ENCODE peak calls at places on chromosomes 2 and 18, in nine cellular contexts. Q is NCI-H460, A is T-helper 9 cell, H is cardiac fibroblast, U is NCI-H345, L is NCI-H69, C is left lobe of liver, B is NCI-H2081, P is AG08395. W is an unnamed sample.

GRCh38 chr2:225366731-225367130 is 32.8 kb upstream of the NYAP2 start:
- DNase-seq in Q (no peak), A (no peak), H (no peak), U (no peak), L (no peak), C (no peak), B (no peak), P (no peak), W (peak)

GRCh38 chr2:46842876-46843275 is 72.7 kb downstream of the MCFD2 start:
- DNase-seq in Q (no peak), A (no peak), H (no peak), U (no peak), L (no peak), C (no peak), B (no peak), P (no peak), W (no peak)

GRCh38 chr2:20609349-20609994 is 41.4 kb downstream of the HS1BP3 start:
- DNase-seq in Q (no peak), A (no peak), H (peak), U (peak), L (peak), C (peak), B (peak), P (peak), W (no peak)

GRCh38 chr2:69238449-69239031 is 148.5 kb downstream of the GFPT1 start:
- DNase-seq in Q (no peak), A (no peak), H (no peak), U (no peak), L (no peak), C (no peak), B (no peak), P (peak), W (no peak)

GRCh38 chr2:220891405-220891804 is 680.7 kb downstream of the EPHA4 start:
- DNase-seq in Q (peak), A (no peak), H (peak), U (no peak), L (peak), C (no peak), B (no peak), P (peak), W (peak)

GRCh38 chr18:72375628-72376027 is 168.5 kb downstream of the CBLN2 start:
- DNase-seq in Q (no peak), A (no peak), H (no peak), U (no peak), L (peak), C (no peak), B (no peak), P (peak), W (no peak)

GRCh38 chr2:46899053-46899452 is 16.6 kb downstream of the MCFD2 start:
- DNase-seq in Q (no peak), A (no peak), H (no peak), U (no peak), L (no peak), C (no peak), B (no peak), P (no peak), W (no peak)

GRCh38 chr2:170396799-170397459 is 219.0 kb downstream of the MYO3B start:
- DNase-seq in Q (no peak), A (no peak), H (peak), U (peak), L (peak), C (no peak), B (peak), P (peak), W (no peak)

GRCh38 chr2:172929644-172930043 is 146.0 kb upstream of the MAP3K20 start:
- DNase-seq in Q (no peak), A (no peak), H (peak), U (no peak), L (no peak), C (no peak), B (no peak), P (no peak), W (no peak)

GRCh38 chr2:227325824-227326195 is 759 bp downstream of the MFF start:
- DNase-seq in Q (no peak), A (no peak), H (peak), U (peak), L (peak), C (peak), B (no peak), P (peak), W (no peak)

GRCh38 chr2:173171924-173172643 is 96.4 kb downstream of the MAP3K20 start:
- DNase-seq in Q (no peak), A (no peak), H (no peak), U (no peak), L (no peak), C (no peak), B (no peak), P (no peak), W (no peak)

GRCh38 chr2:173574713-173575112 is 220.0 kb downstream of the CDCA7 start:
- DNase-seq in Q (no peak), A (no peak), H (peak), U (no peak), L (no peak), C (no peak), B (no peak), P (peak), W (no peak)

GRCh38 chr2:39059366-39059952 is 61.4 kb downstream of the SOS1 start:
- DNase-seq in Q (peak), A (no peak), H (peak), U (peak), L (peak), C (no peak), B (peak), P (peak), W (no peak)

GRCh38 chr2:129565710-129566109 is 413.8 kb upstream of the RAB6C start:
- DNase-seq in Q (no peak), A (no peak), H (no peak), U (no peak), L (no peak), C (no peak), B (no peak), P (no peak), W (no peak)

GRCh38 chr2:36615214-36615613 is 17.2 kb upstream of the FEZ2 start:
- DNase-seq in Q (peak), A (no peak), H (peak), U (no peak), L (peak), C (no peak), B (no peak), P (no peak), W (no peak)

GRCh38 chr2:65292461-65293127 is 65.0 kb downstream of the ACTR2 start:
- DNase-seq in Q (no peak), A (no peak), H (no peak), U (no peak), L (peak), C (no peak), B (no peak), P (no peak), W (no peak)

GRCh38 chr18:32072321-32072720 is 19.4 kb upstream of the RNF138 start:
- DNase-seq in Q (no peak), A (no peak), H (peak), U (no peak), L (peak), C (no peak), B (no peak), P (peak), W (no peak)

GRCh38 chr18:47754311-47755101 is 176.0 kb downstream of the SMAD2 start:
- DNase-seq in Q (peak), A (peak), H (no peak), U (peak), L (peak), C (no peak), B (peak), P (peak), W (no peak)

GRCh38 chr18:34707670-34708069 is 2.4 kb upstream of the DTNA start:
- DNase-seq in Q (peak), A (no peak), H (peak), U (peak), L (peak), C (no peak), B (peak), P (peak), W (peak)

GRCh38 chr2:99636432-99637034 is 146.7 kb upstream of the REV1 start:
- DNase-seq in Q (no peak), A (no peak), H (peak), U (no peak), L (peak), C (peak), B (peak), P (peak), W (no peak)

GRCh38 chr2:31467426-31467825 is 52.9 kb upstream of the XDH start:
- DNase-seq in Q (no peak), A (no peak), H (no peak), U (no peak), L (peak), C (no peak), B (peak), P (no peak), W (no peak)

GRCh38 chr2:24824966-24825882 is 32.0 kb downstream of the CENPO start:
- DNase-seq in Q (no peak), A (no peak), H (no peak), U (peak), L (peak), C (peak), B (no peak), P (no peak), W (no peak)